ENCODE peak calls at places on chromosome 4, in four cellular contexts. U, R, E and I are unnamed samples.

GRCh38 chr4:95129708-95130343 is 372.1 kb downstream of the BMPR1B start:
- DNase-seq in U (no peak), R (no peak), E (peak; percentile 99), I (peak; percentile 97)

GRCh38 chr4:4574792-4575191 is 32.9 kb upstream of the STX18 start:
- DNase-seq in U (no peak), R (no peak), E (peak; percentile 72), I (peak; percentile 47)

GRCh38 chr4:185721190-185721948 is 90.6 kb downstream of the SORBS2 start:
- DNase-seq in U (no peak), R (no peak), E (no peak), I (no peak)

GRCh38 chr4:2928242-2929155 is 34.7 kb downstream of the NOP14 start:
- DNase-seq in U (no peak), R (no peak), E (no peak), I (no peak)

GRCh38 chr4:95304898-95305297 is 243.9 kb downstream of the UNC5C start:
- DNase-seq in U (no peak), R (no peak), E (peak; percentile 7), I (no peak)

GRCh38 chr4:154004450-154004849 is 215.6 kb upstream of the SFRP2 start:
- DNase-seq in U (no peak), R (no peak), E (no peak), I (no peak)

GRCh38 chr4:7842384-7843279 is 97.0 kb downstream of the AFAP1 start:
- DNase-seq in U (no peak), R (no peak), E (peak; percentile 99), I (peak; percentile 97)

GRCh38 chr4:118400362-118400761 is 47.6 kb upstream of the PRSS12 start:
- DNase-seq in U (no peak), R (peak; percentile 36), E (peak; percentile 68), I (no peak)

DNA sequence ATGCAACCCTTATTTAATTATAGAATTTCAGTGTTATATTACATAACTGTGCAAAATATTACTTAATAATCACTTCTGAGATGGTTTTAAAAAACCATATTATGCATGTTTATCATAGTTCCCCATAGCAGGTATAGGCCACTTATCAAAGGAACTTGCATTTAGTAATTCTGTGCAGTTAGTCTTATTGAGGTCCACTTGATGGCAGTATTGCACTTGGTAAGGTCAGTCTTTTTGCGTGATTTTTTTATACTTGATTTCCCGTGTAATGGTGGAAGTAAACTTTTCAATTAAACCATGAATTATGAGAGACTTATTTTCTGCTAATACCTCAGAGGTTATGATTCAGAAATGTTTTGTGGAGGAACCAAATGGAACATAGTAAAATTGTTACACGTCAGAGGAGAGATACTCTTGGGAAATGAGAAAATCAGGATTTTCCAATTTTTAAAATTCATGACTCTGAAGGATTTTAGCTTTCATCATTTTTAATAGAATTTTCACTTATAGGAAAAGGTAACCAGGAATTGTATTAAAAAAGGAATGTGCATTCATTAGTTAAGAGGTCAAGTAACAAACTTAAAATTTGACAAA is 230.0 kb downstream of the CCSER1 start:
- DNase-seq in U (no peak), R (no peak), E (peak; percentile 77), I (peak; percentile 1)
- TF ChIP-seq CTCF in U (peak; percentile 36), R (peak; percentile 54), E (peak; percentile 69), I (peak; percentile 65)

GRCh38 chr4:17173300-17173699 is 274.9 kb upstream of the LDB2 start:
- DNase-seq in U (peak; percentile 47), R (no peak), E (no peak), I (no peak)
- TF ChIP-seq CTCF in U (peak; percentile 25), R (no peak), E (no peak), I (peak; percentile 57)

GRCh38 chr4:24093446-24093845 is 203.6 kb upstream of the PPARGC1A start:
- DNase-seq in U (no peak), R (no peak), E (no peak), I (no peak)

GRCh38 chr4:24094726-24095125 is 204.9 kb upstream of the PPARGC1A start:
- DNase-seq in U (no peak), R (no peak), E (peak; percentile 47), I (no peak)

GRCh38 chr4:24091632-24092240 is 201.9 kb upstream of the PPARGC1A start:
- DNase-seq in U (no peak), R (no peak), E (peak; percentile 62), I (peak; percentile 13)

GRCh38 chr4:24089831-24090531 is 200.1 kb upstream of the PPARGC1A start:
- DNase-seq in U (no peak), R (no peak), E (peak; percentile 90), I (peak; percentile 29)
- TF ChIP-seq CTCF in U (no peak), R (no peak), E (peak; percentile 11), I (no peak)

GRCh38 chr4:38795087-38795486 is 9.5 kb downstream of the TLR1 start:
- DNase-seq in U (no peak), R (no peak), E (no peak), I (no peak)
- TF ChIP-seq CTCF in U (no peak), R (no peak), E (no peak), I (no peak)

GRCh38 chr4:144562019-144562740 is 83.8 kb upstream of the HHIP start:
- DNase-seq in U (peak; percentile 40), R (peak; percentile 34), E (no peak), I (no peak)
- TF ChIP-seq CTCF in U (no peak), R (no peak), E (no peak), I (no peak)

GRCh38 chr4:40553995-40554394 is 75.7 kb downstream of the RBM47 start:
- DNase-seq in U (no peak), R (no peak), E (no peak), I (no peak)

GRCh38 chr4:40552536-40552935 is 77.1 kb downstream of the RBM47 start:
- DNase-seq in U (peak; percentile 20), R (no peak), E (no peak), I (no peak)

GRCh38 chr4:40550900-40551546 is 78.6 kb downstream of the RBM47 start:
- DNase-seq in U (no peak), R (no peak), E (peak; percentile 52), I (peak; percentile 24)

GRCh38 chr4:40557741-40558140 is 71.9 kb downstream of the RBM47 start:
- DNase-seq in U (no peak), R (no peak), E (no peak), I (no peak)

GRCh38 chr4:40555176-40555900 is 74.3 kb downstream of the RBM47 start:
- DNase-seq in U (no peak), R (no peak), E (no peak), I (no peak)
- TF ChIP-seq CTCF in U (no peak), R (no peak), E (no peak), I (no peak)

GRCh38 chr4:106893395-106893881 is 142.7 kb downstream of the DKK2 start:
- DNase-seq in U (peak; percentile 9), R (peak; percentile 26), E (no peak), I (no peak)

GRCh38 chr4:106892786-106893185 is 143.3 kb downstream of the DKK2 start:
- DNase-seq in U (peak; percentile 6), R (no peak), E (no peak), I (no peak)

GRCh38 chr4:106893903-106894302 is 142.2 kb downstream of the DKK2 start:
- DNase-seq in U (no peak), R (no peak), E (no peak), I (no peak)

GRCh38 chr4:106898621-106899230 is 137.4 kb downstream of the DKK2 start:
- DNase-seq in U (peak; percentile 32), R (peak; percentile 32), E (peak; percentile 53), I (peak; percentile 55)
- TF ChIP-seq CTCF in U (peak; percentile 60), R (peak; percentile 86), E (peak; percentile 55), I (peak; percentile 94)

GRCh38 chr4:5810151-5810550 is 82.7 kb downstream of the CRMP1 start:
- DNase-seq in U (no peak), R (no peak), E (no peak), I (no peak)

GRCh38 chr4:5810770-5811430 is 82.0 kb downstream of the CRMP1 start:
- DNase-seq in U (no peak), R (no peak), E (no peak), I (no peak)

GRCh38 chr4:5809216-5809776 is 83.6 kb downstream of the CRMP1 start:
- DNase-seq in U (no peak), R (no peak), E (peak; percentile 41), I (no peak)

GRCh38 chr4:5805270-5805669 is 87.6 kb downstream of the CRMP1 start:
- DNase-seq in U (no peak), R (no peak), E (no peak), I (no peak)

DNA sequence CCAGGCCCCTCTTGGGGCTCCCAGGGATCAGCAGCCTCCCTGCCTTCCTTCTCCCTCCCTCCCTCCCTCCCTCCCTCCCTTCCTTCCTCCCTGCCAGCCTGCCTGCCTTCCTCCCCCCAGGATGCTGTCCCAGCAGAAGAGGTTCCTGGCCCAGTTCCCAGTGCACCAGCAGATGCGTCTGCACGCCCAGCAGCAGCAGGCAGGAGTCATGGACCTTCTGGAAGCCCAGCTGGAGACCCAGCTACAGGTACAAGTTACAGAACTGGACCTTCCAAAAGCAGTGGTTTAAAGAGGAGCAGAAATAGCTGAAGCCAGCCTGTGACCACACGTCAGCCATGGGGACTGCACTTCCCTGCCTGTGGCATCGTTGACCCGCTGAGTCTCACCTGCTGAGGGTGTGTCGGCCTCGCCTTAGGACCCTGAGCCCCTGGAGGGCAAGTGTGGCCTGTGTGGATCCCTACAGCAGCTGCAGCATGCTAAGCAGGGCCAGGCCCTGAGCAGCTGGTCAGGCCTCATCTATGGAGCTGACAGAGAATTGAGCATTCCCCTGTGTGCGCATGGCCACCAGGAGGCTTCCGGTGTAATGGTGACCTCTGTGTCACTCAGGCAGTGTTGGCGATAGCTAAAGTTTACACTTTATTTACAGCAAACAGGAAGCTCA is 84.7 kb downstream of the CRMP1 start:
- DNase-seq in U (no peak), R (peak; percentile 59), E (peak; percentile 46), I (no peak)
- TF ChIP-seq CTCF in U (no peak), R (peak; percentile 46), E (no peak), I (peak; percentile 28)